ENCODE peak calls at places on chromosomes 2 and 18, in ten cellular contexts. One of them, this sample, is unnamed.

GRCh38 chr2:239710953-239711861 is 310.4 kb upstream of the HDAC4 start:
- DNase-seq in HTR-8/SVneo: no peak
- DNase-seq in stimulated activated CD4-positive, alpha-beta T cell treated with anti-CD3 and anti-CD28 coated beads, Interleukin-4, amount 100 ng/mL, for 1 hour: no peak
- DNase-seq in germinal center: no peak
- DNase-seq in fibroblast of mammary gland: no peak
- DNase-seq in activated T-helper 1 cell treated with Interleukin-2 at 50 U/mL for 16 hours: no peak
- DNase-seq in Ammon's horn: no peak
- DNase-seq in GM13977: no peak
- DNase-seq in gastrocnemius medialis: no peak
- DNase-seq in HCEC 1CT: no peak
- DNase-seq in this sample: no peak

GRCh38 chr2:96772903-96773675 is 12.4 kb downstream of the CNNM4 start:
- DNase-seq in Ammon's horn: no peak
- DNase-seq in germinal center: no peak
- DNase-seq in gastrocnemius medialis: no peak
- DNase-seq in fibroblast of mammary gland: no peak
- DNase-seq in HCEC 1CT: no peak
- DNase-seq in activated T-helper 1 cell treated with Interleukin-2 at 50 U/mL for 16 hours: no peak
- DNase-seq in stimulated activated CD4-positive, alpha-beta T cell treated with anti-CD3 and anti-CD28 coated beads, Interleukin-4, amount 100 ng/mL, for 1 hour: peak; percentile 42
- DNase-seq in GM13977: peak; percentile 57
- DNase-seq in HTR-8/SVneo: no peak
- DNase-seq in this sample: no peak

GRCh38 chr2:125656190-125656589 is 999.8 kb upstream of the GYPC start:
- DNase-seq in activated T-helper 1 cell treated with Interleukin-2 at 50 U/mL for 16 hours: no peak
- DNase-seq in germinal center: no peak
- DNase-seq in Ammon's horn: no peak
- DNase-seq in HCEC 1CT: no peak
- DNase-seq in GM13977: no peak
- DNase-seq in fibroblast of mammary gland: no peak
- DNase-seq in gastrocnemius medialis: no peak
- DNase-seq in HTR-8/SVneo: no peak
- DNase-seq in stimulated activated CD4-positive, alpha-beta T cell treated with anti-CD3 and anti-CD28 coated beads, Interleukin-4, amount 100 ng/mL, for 1 hour: no peak
- DNase-seq in this sample: no peak

GRCh38 chr2:207252979-207253640 is 87.4 kb upstream of the KLF7 start:
- DNase-seq in HTR-8/SVneo: no peak
- DNase-seq in activated T-helper 1 cell treated with Interleukin-2 at 50 U/mL for 16 hours: no peak
- DNase-seq in fibroblast of mammary gland: peak; percentile 48
- DNase-seq in germinal center: no peak
- DNase-seq in stimulated activated CD4-positive, alpha-beta T cell treated with anti-CD3 and anti-CD28 coated beads, Interleukin-4, amount 100 ng/mL, for 1 hour: no peak
- DNase-seq in HCEC 1CT: no peak
- DNase-seq in GM13977: no peak
- DNase-seq in gastrocnemius medialis: no peak
- DNase-seq in Ammon's horn: peak; percentile 62
- DNase-seq in this sample: no peak

GRCh38 chr2:205769879-205770278 is 87.6 kb downstream of the NRP2 start:
- DNase-seq in HTR-8/SVneo: no peak
- DNase-seq in gastrocnemius medialis: no peak
- DNase-seq in Ammon's horn: no peak
- DNase-seq in activated T-helper 1 cell treated with Interleukin-2 at 50 U/mL for 16 hours: no peak
- DNase-seq in germinal center: no peak
- DNase-seq in fibroblast of mammary gland: no peak
- DNase-seq in HCEC 1CT: no peak
- DNase-seq in GM13977: no peak
- DNase-seq in stimulated activated CD4-positive, alpha-beta T cell treated with anti-CD3 and anti-CD28 coated beads, Interleukin-4, amount 100 ng/mL, for 1 hour: no peak
- DNase-seq in this sample: no peak

GRCh38 chr2:150485114-150485870 is 2.2 kb downstream of the RND3 start:
- DNase-seq in stimulated activated CD4-positive, alpha-beta T cell treated with anti-CD3 and anti-CD28 coated beads, Interleukin-4, amount 100 ng/mL, for 1 hour: no peak
- DNase-seq in germinal center: peak; percentile 5
- DNase-seq in fibroblast of mammary gland: peak; percentile 65
- DNase-seq in HCEC 1CT: peak; percentile 58
- DNase-seq in GM13977: peak; percentile 34
- DNase-seq in gastrocnemius medialis: peak; percentile 22
- DNase-seq in Ammon's horn: peak; percentile 56
- DNase-seq in activated T-helper 1 cell treated with Interleukin-2 at 50 U/mL for 16 hours: no peak
- DNase-seq in HTR-8/SVneo: no peak
- DNase-seq in this sample: peak; percentile 70

GRCh38 chr2:42214669-42215068 is 45.5 kb downstream of the EML4 start:
- DNase-seq in Ammon's horn: no peak
- DNase-seq in GM13977: no peak
- DNase-seq in gastrocnemius medialis: no peak
- DNase-seq in germinal center: no peak
- DNase-seq in activated T-helper 1 cell treated with Interleukin-2 at 50 U/mL for 16 hours: no peak
- DNase-seq in stimulated activated CD4-positive, alpha-beta T cell treated with anti-CD3 and anti-CD28 coated beads, Interleukin-4, amount 100 ng/mL, for 1 hour: no peak
- DNase-seq in fibroblast of mammary gland: peak; percentile 51
- DNase-seq in HTR-8/SVneo: no peak
- DNase-seq in HCEC 1CT: peak; percentile 44
- DNase-seq in this sample: no peak

GRCh38 chr2:200448460-200448859 is 61.4 kb downstream of the KCTD18 start:
- DNase-seq in stimulated activated CD4-positive, alpha-beta T cell treated with anti-CD3 and anti-CD28 coated beads, Interleukin-4, amount 100 ng/mL, for 1 hour: no peak
- DNase-seq in Ammon's horn: no peak
- DNase-seq in germinal center: no peak
- DNase-seq in HTR-8/SVneo: no peak
- DNase-seq in HCEC 1CT: no peak
- DNase-seq in GM13977: no peak
- DNase-seq in gastrocnemius medialis: no peak
- DNase-seq in fibroblast of mammary gland: no peak
- DNase-seq in activated T-helper 1 cell treated with Interleukin-2 at 50 U/mL for 16 hours: no peak
- DNase-seq in this sample: no peak

GRCh38 chr2:155519731-155520130 is 812.8 kb downstream of the NR4A2 start:
- DNase-seq in HCEC 1CT: no peak
- DNase-seq in Ammon's horn: no peak
- DNase-seq in gastrocnemius medialis: no peak
- DNase-seq in activated T-helper 1 cell treated with Interleukin-2 at 50 U/mL for 16 hours: no peak
- DNase-seq in fibroblast of mammary gland: no peak
- DNase-seq in GM13977: no peak
- DNase-seq in stimulated activated CD4-positive, alpha-beta T cell treated with anti-CD3 and anti-CD28 coated beads, Interleukin-4, amount 100 ng/mL, for 1 hour: no peak
- DNase-seq in germinal center: no peak
- DNase-seq in HTR-8/SVneo: no peak
- DNase-seq in this sample: no peak

GRCh38 chr2:209074711-209075110 is 349.1 kb upstream of the MAP2 start:
- DNase-seq in fibroblast of mammary gland: no peak
- DNase-seq in HTR-8/SVneo: no peak
- DNase-seq in HCEC 1CT: no peak
- DNase-seq in gastrocnemius medialis: no peak
- DNase-seq in Ammon's horn: peak; percentile 22
- DNase-seq in GM13977: no peak
- DNase-seq in germinal center: no peak
- DNase-seq in activated T-helper 1 cell treated with Interleukin-2 at 50 U/mL for 16 hours: no peak
- DNase-seq in stimulated activated CD4-positive, alpha-beta T cell treated with anti-CD3 and anti-CD28 coated beads, Interleukin-4, amount 100 ng/mL, for 1 hour: no peak
- DNase-seq in this sample: no peak

GRCh38 chr2:18719978-18720775 is 130.8 kb upstream of the NT5C1B start:
- DNase-seq in Ammon's horn: no peak
- DNase-seq in GM13977: no peak
- DNase-seq in HCEC 1CT: peak; percentile 28
- DNase-seq in fibroblast of mammary gland: peak; percentile 56
- DNase-seq in activated T-helper 1 cell treated with Interleukin-2 at 50 U/mL for 16 hours: no peak
- DNase-seq in HTR-8/SVneo: peak; percentile 73
- DNase-seq in stimulated activated CD4-positive, alpha-beta T cell treated with anti-CD3 and anti-CD28 coated beads, Interleukin-4, amount 100 ng/mL, for 1 hour: no peak
- DNase-seq in gastrocnemius medialis: no peak
- DNase-seq in germinal center: no peak
- DNase-seq in this sample: peak; percentile 30

GRCh38 chr2:229445501-229446294 is 174.6 kb upstream of the PID1 start:
- DNase-seq in fibroblast of mammary gland: peak; percentile 88
- DNase-seq in GM13977: no peak
- DNase-seq in activated T-helper 1 cell treated with Interleukin-2 at 50 U/mL for 16 hours: no peak
- DNase-seq in HTR-8/SVneo: no peak
- DNase-seq in gastrocnemius medialis: peak; percentile 27
- DNase-seq in HCEC 1CT: peak; percentile 40
- DNase-seq in Ammon's horn: peak; percentile 67
- DNase-seq in stimulated activated CD4-positive, alpha-beta T cell treated with anti-CD3 and anti-CD28 coated beads, Interleukin-4, amount 100 ng/mL, for 1 hour: no peak
- DNase-seq in germinal center: no peak
- DNase-seq in this sample: no peak

GRCh38 chr18:23306842-23307241 is 146.2 kb upstream of the RIOK3 start:
- DNase-seq in Ammon's horn: no peak
- DNase-seq in activated T-helper 1 cell treated with Interleukin-2 at 50 U/mL for 16 hours: no peak
- DNase-seq in HTR-8/SVneo: no peak
- DNase-seq in germinal center: no peak
- DNase-seq in HCEC 1CT: no peak
- DNase-seq in GM13977: peak; percentile 70
- DNase-seq in fibroblast of mammary gland: no peak
- DNase-seq in stimulated activated CD4-positive, alpha-beta T cell treated with anti-CD3 and anti-CD28 coated beads, Interleukin-4, amount 100 ng/mL, for 1 hour: no peak
- DNase-seq in gastrocnemius medialis: no peak
- DNase-seq in this sample: no peak

GRCh38 chr18:55863876-55864275 is 275.9 kb upstream of the TCF4 start:
- DNase-seq in activated T-helper 1 cell treated with Interleukin-2 at 50 U/mL for 16 hours: no peak
- DNase-seq in GM13977: no peak
- DNase-seq in HCEC 1CT: peak; percentile 62
- DNase-seq in fibroblast of mammary gland: peak; percentile 49
- DNase-seq in HTR-8/SVneo: no peak
- DNase-seq in gastrocnemius medialis: no peak
- DNase-seq in stimulated activated CD4-positive, alpha-beta T cell treated with anti-CD3 and anti-CD28 coated beads, Interleukin-4, amount 100 ng/mL, for 1 hour: no peak
- DNase-seq in Ammon's horn: peak; percentile 49
- DNase-seq in germinal center: no peak
- DNase-seq in this sample: no peak

GRCh38 chr2:200788129-200788718 is 23.5 kb upstream of the BZW1 start:
- DNase-seq in activated T-helper 1 cell treated with Interleukin-2 at 50 U/mL for 16 hours: no peak
- DNase-seq in stimulated activated CD4-positive, alpha-beta T cell treated with anti-CD3 and anti-CD28 coated beads, Interleukin-4, amount 100 ng/mL, for 1 hour: no peak
- DNase-seq in Ammon's horn: no peak
- DNase-seq in HTR-8/SVneo: no peak
- DNase-seq in germinal center: no peak
- DNase-seq in GM13977: no peak
- DNase-seq in gastrocnemius medialis: no peak
- DNase-seq in fibroblast of mammary gland: peak; percentile 84
- DNase-seq in HCEC 1CT: peak; percentile 77
- DNase-seq in this sample: no peak

GRCh38 chr2:46087492-46087891 is 209.7 kb upstream of the EPAS1 start:
- DNase-seq in fibroblast of mammary gland: peak; percentile 34
- DNase-seq in GM13977: no peak
- DNase-seq in germinal center: no peak
- DNase-seq in activated T-helper 1 cell treated with Interleukin-2 at 50 U/mL for 16 hours: no peak
- DNase-seq in stimulated activated CD4-positive, alpha-beta T cell treated with anti-CD3 and anti-CD28 coated beads, Interleukin-4, amount 100 ng/mL, for 1 hour: no peak
- DNase-seq in HTR-8/SVneo: no peak
- DNase-seq in Ammon's horn: no peak
- DNase-seq in gastrocnemius medialis: no peak
- DNase-seq in HCEC 1CT: no peak
- DNase-seq in this sample: no peak

GRCh38 chr2:68964282-68964681 is 10.2 kb upstream of the GKN1 start:
- DNase-seq in fibroblast of mammary gland: no peak
- DNase-seq in Ammon's horn: no peak
- DNase-seq in HTR-8/SVneo: no peak
- DNase-seq in gastrocnemius medialis: no peak
- DNase-seq in stimulated activated CD4-positive, alpha-beta T cell treated with anti-CD3 and anti-CD28 coated beads, Interleukin-4, amount 100 ng/mL, for 1 hour: no peak
- DNase-seq in GM13977: no peak
- DNase-seq in HCEC 1CT: no peak
- DNase-seq in activated T-helper 1 cell treated with Interleukin-2 at 50 U/mL for 16 hours: no peak
- DNase-seq in germinal center: no peak
- DNase-seq in this sample: no peak

GRCh38 chr2:10079192-10079930 is 850 bp downstream of the CYS1 start:
- DNase-seq in fibroblast of mammary gland: peak; percentile 67
- DNase-seq in germinal center: peak; percentile 50
- DNase-seq in gastrocnemius medialis: no peak
- DNase-seq in GM13977: peak; percentile 59
- DNase-seq in Ammon's horn: peak; percentile 28
- DNase-seq in HCEC 1CT: peak; percentile 46
- DNase-seq in stimulated activated CD4-positive, alpha-beta T cell treated with anti-CD3 and anti-CD28 coated beads, Interleukin-4, amount 100 ng/mL, for 1 hour: peak; percentile 13
- DNase-seq in activated T-helper 1 cell treated with Interleukin-2 at 50 U/mL for 16 hours: no peak
- DNase-seq in HTR-8/SVneo: peak; percentile 44
- DNase-seq in this sample: no peak

GRCh38 chr2:63050186-63050915 is at the start of gene OTX1:
- DNase-seq in GM13977: peak; percentile 96
- DNase-seq in germinal center: peak; percentile 75
- DNase-seq in HTR-8/SVneo: peak; percentile 98
- DNase-seq in fibroblast of mammary gland: peak; percentile 40
- DNase-seq in activated T-helper 1 cell treated with Interleukin-2 at 50 U/mL for 16 hours: no peak
- DNase-seq in Ammon's horn: peak; percentile 57
- DNase-seq in gastrocnemius medialis: no peak
- DNase-seq in HCEC 1CT: peak; percentile 55
- DNase-seq in stimulated activated CD4-positive, alpha-beta T cell treated with anti-CD3 and anti-CD28 coated beads, Interleukin-4, amount 100 ng/mL, for 1 hour: peak; percentile 51
- DNase-seq in this sample: peak; percentile 42

GRCh38 chr2:67290451-67290991 is 106.6 kb upstream of the ETAA1 start:
- DNase-seq in activated T-helper 1 cell treated with Interleukin-2 at 50 U/mL for 16 hours: no peak
- DNase-seq in Ammon's horn: no peak
- DNase-seq in germinal center: no peak
- DNase-seq in HTR-8/SVneo: peak; percentile 12
- DNase-seq in gastrocnemius medialis: no peak
- DNase-seq in GM13977: no peak
- DNase-seq in stimulated activated CD4-positive, alpha-beta T cell treated with anti-CD3 and anti-CD28 coated beads, Interleukin-4, amount 100 ng/mL, for 1 hour: no peak
- DNase-seq in HCEC 1CT: peak; percentile 82
- DNase-seq in fibroblast of mammary gland: peak; percentile 76
- DNase-seq in this sample: no peak

This sample was measured in H4.